ENCODE peak calls at places on chromosomes 7 and 10, in five cellular contexts. One of them, this sample, is unnamed.

GRCh38 chr10:43124574-43125273 is 13.5 kb upstream of the CSGALNACT2 start:
- DNase-seq in HCT116: no peak
- DNase-seq in DMS79 treated with DMSO at 0.1 percent for 48 hours: no peak
- DNase-seq in KBM-7: no peak
- DNase-seq in NCI-H69: no peak
- DNase-seq in this sample: no peak

GRCh38 chr10:34812771-34813170 is 2.3 kb downstream of the PARD3 start:
- DNase-seq in NCI-H69: no peak
- DNase-seq in DMS79 treated with DMSO at 0.1 percent for 48 hours: no peak
- DNase-seq in KBM-7: no peak
- DNase-seq in HCT116: no peak
- DNase-seq in this sample: no peak

GRCh38 chr10:62681211-62681940 is 123.1 kb upstream of the ADO start:
- DNase-seq in HCT116: no peak
- DNase-seq in NCI-H69: no peak
- DNase-seq in DMS79 treated with DMSO at 0.1 percent for 48 hours: no peak
- DNase-seq in KBM-7: peak; percentile 77
- DNase-seq in this sample: no peak

GRCh38 chr10:42988517-42989395 is 88.1 kb upstream of the RET start:
- DNase-seq in DMS79 treated with DMSO at 0.1 percent for 48 hours: no peak
- DNase-seq in NCI-H69: no peak
- DNase-seq in HCT116: no peak
- DNase-seq in KBM-7: peak; percentile 74
- DNase-seq in this sample: no peak

GRCh38 chr7:22821702-22822485 is 755 bp downstream of the TOMM7 start:
- DNase-seq in DMS79 treated with DMSO at 0.1 percent for 48 hours: no peak
- DNase-seq in HCT116: no peak
- DNase-seq in KBM-7: peak; percentile 35
- DNase-seq in NCI-H69: peak; percentile 53
- DNase-seq in this sample: peak; percentile 40

GRCh38 chr10:117175215-117175900 is 21.9 kb upstream of the KCNK18 start:
- DNase-seq in HCT116: no peak
- DNase-seq in KBM-7: no peak
- DNase-seq in NCI-H69: peak; percentile 71
- DNase-seq in DMS79 treated with DMSO at 0.1 percent for 48 hours: no peak
- DNase-seq in this sample: peak; percentile 12

GRCh38 chr10:86654411-86655172 is at the start of gene OPN4:
- DNase-seq in DMS79 treated with DMSO at 0.1 percent for 48 hours: no peak
- DNase-seq in HCT116: no peak
- DNase-seq in KBM-7: no peak
- DNase-seq in NCI-H69: peak; percentile 5
- DNase-seq in this sample: peak; percentile 81

GRCh38 chr7:93043393-93043985 is 74.3 kb downstream of the SAMD9 start:
- DNase-seq in KBM-7: no peak
- DNase-seq in DMS79 treated with DMSO at 0.1 percent for 48 hours: no peak
- DNase-seq in NCI-H69: peak; percentile 44
- DNase-seq in HCT116: peak; percentile 32
- DNase-seq in this sample: peak; percentile 53

GRCh38 chr7:68726386-68726785 is 871.9 kb upstream of the AUTS2 start:
- DNase-seq in NCI-H69: no peak
- DNase-seq in KBM-7: no peak
- DNase-seq in HCT116: no peak
- DNase-seq in DMS79 treated with DMSO at 0.1 percent for 48 hours: no peak
- DNase-seq in this sample: peak; percentile 51

GRCh38 chr7:77830649-77831355 is 32.2 kb downstream of the PHTF2 start:
- DNase-seq in DMS79 treated with DMSO at 0.1 percent for 48 hours: peak; percentile 91
- DNase-seq in HCT116: no peak
- DNase-seq in KBM-7: no peak
- DNase-seq in NCI-H69: peak; percentile 86
- DNase-seq in this sample: no peak

GRCh38 chr10:80077869-80078447 is 507 bp upstream of the TMEM254 start:
- DNase-seq in KBM-7: no peak
- DNase-seq in HCT116: no peak
- DNase-seq in NCI-H69: no peak
- DNase-seq in DMS79 treated with DMSO at 0.1 percent for 48 hours: no peak
- DNase-seq in this sample: no peak

GRCh38 chr7:105760549-105761447 is 115.6 kb downstream of the ATXN7L1 start:
- DNase-seq in DMS79 treated with DMSO at 0.1 percent for 48 hours: no peak
- DNase-seq in HCT116: no peak
- DNase-seq in NCI-H69: peak; percentile 30
- DNase-seq in KBM-7: no peak
- DNase-seq in this sample: no peak

GRCh38 chr10:33248638-33249037 is 85.8 kb downstream of the NRP1 start:
- DNase-seq in DMS79 treated with DMSO at 0.1 percent for 48 hours: peak; percentile 4
- DNase-seq in HCT116: no peak
- DNase-seq in NCI-H69: no peak
- DNase-seq in KBM-7: peak; percentile 74
- DNase-seq in this sample: peak; percentile 90

GRCh38 chr7:131244259-131244852 is 83.3 kb upstream of the MKLN1 start:
- DNase-seq in NCI-H69: peak; percentile 11
- DNase-seq in KBM-7: no peak
- DNase-seq in HCT116: peak; percentile 35
- DNase-seq in DMS79 treated with DMSO at 0.1 percent for 48 hours: no peak
- DNase-seq in this sample: peak; percentile 99

GRCh38 chr7:16028103-16028502 is 341.6 kb upstream of the MEOX2 start:
- DNase-seq in HCT116: no peak
- DNase-seq in KBM-7: no peak
- DNase-seq in NCI-H69: no peak
- DNase-seq in DMS79 treated with DMSO at 0.1 percent for 48 hours: no peak
- DNase-seq in this sample: peak; percentile 94